ENCODE peak calls at places on chromosomes 6 and 20, in five cellular contexts. Z is GM12878, R is NT2/D1, N is HepG2, Q is H1. S is an unnamed sample.

GRCh38 chr6:99119109-99120031 is 171.6 kb upstream of the FBXL4 start:
- DNase-seq in Z (no peak), Q (no peak), R (peak; percentile 39), N (peak; percentile 23), S (peak; percentile 50)

GRCh38 chr6:37566209-37566859 is 66.6 kb upstream of the CCDC167 start:
- DNase-seq in Q (no peak), Z (no peak), R (peak; percentile 48), N (no peak), S (peak; percentile 86)

GRCh38 chr6:113858067-113858604 is 991 bp downstream of the MARCKS start:
- DNase-seq in Z (no peak), N (no peak), R (no peak), Q (no peak), S (peak; percentile 17)

GRCh38 chr6:88513920-88514319 is 347.8 kb upstream of the CNR1 start:
- DNase-seq in Q (no peak), Z (no peak), N (no peak), R (no peak), S (no peak)

GRCh38 chr6:15945593-15946159 is 183.2 kb upstream of the MYLIP start:
- DNase-seq in Q (no peak), R (no peak), Z (no peak), N (no peak), S (no peak)

GRCh38 chr6:75531174-75531573 is 37.6 kb upstream of the FILIP1 start:
- DNase-seq in R (no peak), Q (no peak), Z (no peak), N (no peak), S (no peak)

GRCh38 chr6:83051386-83052172 is 14.1 kb downstream of the UBE3D start:
- DNase-seq in N (no peak), R (no peak), Q (no peak), Z (no peak), S (no peak)

GRCh38 chr20:58720890-58721289 is 28.3 kb downstream of the NPEPL1 start:
- DNase-seq in R (no peak), Q (no peak), N (no peak), Z (no peak), S (no peak)

GRCh38 chr6:132341646-132342045 is 59.6 kb downstream of the MOXD1 start:
- DNase-seq in N (no peak), Q (no peak), R (no peak), Z (no peak), S (no peak)

GRCh38 chr20:51447097-51447764 is 95.3 kb downstream of the NFATC2 start:
- DNase-seq in R (peak; percentile 67), Z (no peak), N (peak; percentile 49), Q (no peak), S (no peak)

GRCh38 chr6:108549741-108550140 is 11.0 kb upstream of the FOXO3 start:
- DNase-seq in R (no peak), N (no peak), Z (no peak), Q (no peak), S (no peak)

GRCh38 chr6:150894935-150895686 is 29.6 kb downstream of the MTHFD1L start:
- DNase-seq in R (no peak), Z (peak; percentile 61), N (peak; percentile 25), Q (no peak), S (no peak)

GRCh38 chr20:17859002-17859615 is 109.5 kb downstream of the SNX5 start:
- DNase-seq in Z (peak; percentile 45), N (peak; percentile 99), R (no peak), Q (no peak), S (no peak)

GRCh38 chr6:61809004-61809595 is 476.9 kb downstream of the KHDRBS2 start:
- DNase-seq in R (peak; percentile 9), Z (no peak), Q (no peak), N (peak; percentile 45), S (peak; percentile 3)
- TF ChIP-seq SUZ12 in R (no peak), Z (no peak), Q (no peak), N (no peak), S (no peak)

GRCh38 chr20:43914697-43915208 is at the start of gene TOX2:
- DNase-seq in R (no peak), Q (no peak), N (no peak), Z (no peak), S (peak; percentile 84)
- TF ChIP-seq SUZ12 in R (no peak), Q (no peak), N (no peak), Z (no peak), S (no peak)

DNA sequence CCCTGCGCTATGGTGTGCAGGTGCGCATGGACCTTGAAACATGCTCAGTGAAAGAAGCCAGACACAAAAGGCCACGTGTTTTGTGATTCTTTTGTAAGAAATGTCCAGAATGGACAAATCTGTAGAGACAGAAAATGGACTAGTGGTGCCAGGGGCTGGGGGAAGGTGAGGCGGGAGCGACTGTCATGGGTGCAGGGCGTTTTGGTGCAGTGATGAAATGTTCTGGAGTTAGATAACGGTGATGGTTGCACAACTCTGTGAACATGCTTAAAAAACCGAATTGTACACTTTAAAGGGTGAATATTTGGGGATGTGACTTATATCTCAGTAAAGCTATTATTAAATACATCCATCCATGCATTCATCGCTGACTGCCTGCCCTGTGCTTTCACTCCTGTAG is 31.7 kb upstream of the NTSR1 start:
- DNase-seq in Q (no peak), N (no peak), R (no peak), Z (no peak), S (no peak)
- TF ChIP-seq SUZ12 in Q (no peak), N (no peak), R (no peak), Z (no peak), S (no peak)

GRCh38 chr20:63163171-63163570 is 52.8 kb downstream of the YTHDF1 start:
- DNase-seq in Z (no peak), Q (no peak), R (no peak), N (no peak), S (no peak)

GRCh38 chr20:63160641-63161175 is 55.2 kb downstream of the YTHDF1 start:
- DNase-seq in N (no peak), Q (no peak), Z (no peak), R (no peak), S (no peak)

GRCh38 chr20:63161176-63161651 is 54.7 kb downstream of the YTHDF1 start:
- DNase-seq in Z (no peak), N (no peak), Q (no peak), R (no peak), S (no peak)

GRCh38 chr20:63163596-63164560 is 52.1 kb downstream of the YTHDF1 start:
- DNase-seq in R (no peak), Z (no peak), N (no peak), Q (no peak), S (no peak)

GRCh38 chr20:63162206-63162770 is 53.6 kb downstream of the YTHDF1 start:
- DNase-seq in R (no peak), N (no peak), Z (no peak), Q (no peak), S (no peak)
- TF ChIP-seq SUZ12 in R (no peak), N (no peak), Z (no peak), Q (no peak), S (no peak)

GRCh38 chr6:154683756-154684523 is 49.3 kb upstream of the SCAF8 start:
- DNase-seq in Z (peak; percentile 41), R (no peak), Q (no peak), N (no peak), S (no peak)

GRCh38 chr6:154682633-154683125 is 50.5 kb upstream of the SCAF8 start:
- DNase-seq in N (no peak), R (no peak), Q (no peak), Z (no peak), S (no peak)

GRCh38 chr6:154690857-154691256 is 42.4 kb upstream of the SCAF8 start:
- DNase-seq in Q (no peak), Z (no peak), N (no peak), R (no peak), S (no peak)

GRCh38 chr6:154689654-154690053 is 43.6 kb upstream of the SCAF8 start:
- DNase-seq in N (no peak), Q (no peak), Z (no peak), R (no peak), S (no peak)

DNA sequence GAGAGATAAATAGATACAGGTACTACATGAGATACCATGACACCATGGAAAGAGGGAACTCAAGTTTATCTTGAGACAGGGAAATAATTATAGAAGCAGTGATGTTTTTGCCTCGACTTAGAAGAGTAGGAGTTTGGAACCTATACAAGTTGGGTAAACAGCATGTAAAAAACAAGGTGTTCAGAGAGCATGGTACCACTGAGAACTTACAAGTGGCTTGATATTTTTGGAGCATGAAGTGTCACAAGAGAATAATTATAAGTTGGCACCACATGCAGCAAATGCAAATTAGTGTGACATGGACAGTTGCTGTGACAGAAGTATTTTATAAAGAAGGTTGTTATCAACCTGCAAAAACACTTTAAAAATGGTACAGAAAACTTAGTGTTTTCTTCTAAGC is 47.1 kb upstream of the SCAF8 start:
- DNase-seq in N (no peak), Q (no peak), Z (no peak), R (no peak), S (no peak)
- TF ChIP-seq SUZ12 in N (no peak), Q (no peak), Z (no peak), R (no peak), S (no peak)

GRCh38 chr6:157194110-157194509 is 129.2 kb downstream of the TMEM242 start:
- DNase-seq in N (no peak), R (no peak), Z (no peak), Q (no peak), S (no peak)
- TF ChIP-seq SUZ12 in N (no peak), R (no peak), Z (no peak), Q (no peak), S (no peak)